ENCODE peak calls at places on chromosomes 6 and 20, in eight cellular contexts. E is GM06990; G is fibroblast of mammary gland; B is heart right ventricle; U is CD8-positive, alpha-beta T cell; N is CD4-positive, alpha-beta T cell; K is fibroblast of the aortic adventitia; T is cardiac muscle cell. I is an unnamed sample.

GRCh38 chr20:1761116-1761515 is 103.5 kb upstream of the SIRPG start:
- DNase-seq in G (peak; percentile 93), U (no peak), T (no peak), E (no peak), K (peak; percentile 86), N (no peak), B (no peak), I (peak; percentile 74)

GRCh38 chr6:14170128-14170527 is 52.6 kb downstream of the CD83 start:
- DNase-seq in G (no peak), K (no peak), E (no peak), T (no peak), U (no peak), B (no peak), N (no peak), I (no peak)

GRCh38 chr6:10414766-10415592 is at the start of gene TFAP2A:
- DNase-seq in B (no peak), T (no peak), G (peak; percentile 18), U (no peak), N (no peak), K (peak; percentile 73), E (no peak), I (peak; percentile 17)

GRCh38 chr6:123802697-123803455 is 789 bp upstream of the NKAIN2 start:
- DNase-seq in U (peak; percentile 27), B (peak; percentile 59), K (peak; percentile 69), T (peak; percentile 88), E (peak; percentile 68), G (peak; percentile 72), N (peak; percentile 29), I (peak; percentile 75)

GRCh38 chr20:63699466-63700198 is 3.2 kb downstream of the TNFRSF6B start:
- DNase-seq in U (no peak), N (no peak), E (no peak), G (no peak), T (no peak), B (peak; percentile 8), K (no peak), I (no peak)

GRCh38 chr6:55174211-55175013 is at the start of gene HCRTR2:
- DNase-seq in U (no peak), B (no peak), E (no peak), N (no peak), G (no peak), T (peak; percentile 17), K (no peak), I (no peak)

GRCh38 chr6:168031411-168032382 is 34.2 kb downstream of the KIF25 start:
- DNase-seq in U (no peak), B (peak; percentile 61), E (no peak), K (peak; percentile 82), N (no peak), T (no peak), G (peak; percentile 85), I (no peak)

GRCh38 chr20:15895560-15896084 is 677.6 kb downstream of the KIF16B start:
- DNase-seq in T (no peak), U (no peak), G (no peak), E (peak; percentile 52), B (no peak), K (no peak), N (no peak), I (no peak)

GRCh38 chr20:46572181-46572580 is 21.7 kb upstream of the OCSTAMP start:
- DNase-seq in T (no peak), N (no peak), E (no peak), G (no peak), U (no peak), K (no peak), B (peak; percentile 41), I (peak; percentile 21)

GRCh38 chr6:51129043-51129442 is 310.4 kb downstream of the TFAP2B start:
- DNase-seq in T (no peak), K (no peak), U (no peak), B (no peak), G (no peak), N (no peak), E (no peak), I (no peak)
- TF ChIP-seq CTCF in T (no peak), K (no peak), U (no peak), B (no peak), G (no peak), N (no peak), E (no peak), I (no peak)

GRCh38 chr20:651713-652610 is 1.0 kb downstream of the SRXN1 start:
- DNase-seq in U (no peak), E (peak; percentile 40), N (no peak), B (no peak), G (no peak), T (peak; percentile 56), K (no peak), I (no peak)

GRCh38 chr20:654427-654770 is 1.4 kb upstream of the SRXN1 start:
- DNase-seq in T (no peak), E (no peak), N (no peak), U (no peak), G (no peak), K (no peak), B (no peak), I (no peak)

GRCh38 chr20:652611-653109 is 340 bp downstream of the SRXN1 start:
- DNase-seq in G (peak; percentile 40), T (no peak), K (peak; percentile 45), U (no peak), N (no peak), E (no peak), B (peak; percentile 35), I (peak; percentile 60)

GRCh38 chr20:653590-654426 is 808 bp upstream of the SRXN1 start:
- DNase-seq in U (no peak), T (no peak), G (no peak), B (no peak), E (no peak), N (no peak), K (no peak), I (no peak)

GRCh38 chr20:653110-653589 is at the start of gene SRXN1:
- DNase-seq in U (peak; percentile 73), E (peak; percentile 92), T (peak; percentile 93), B (peak; percentile 91), K (peak; percentile 90), G (peak; percentile 91), N (peak; percentile 79), I (peak; percentile 96)
- TF ChIP-seq CTCF in U (peak; percentile 70), E (peak; percentile 35), T (peak; percentile 40), B (peak; percentile 70), K (peak; percentile 49), G (no peak), N (peak; percentile 40), I (no peak)

GRCh38 chr6:4957521-4958231 is 46.2 kb downstream of the RPP40 start:
- DNase-seq in T (no peak), B (no peak), U (no peak), K (peak; percentile 9), G (peak; percentile 38), E (no peak), N (no peak), I (peak; percentile 49)
- TF ChIP-seq CTCF in T (peak; percentile 24), B (peak; percentile 36), U (no peak), K (peak; percentile 15), G (peak; percentile 27), E (no peak), N (no peak), I (peak; percentile 21)

DNA sequence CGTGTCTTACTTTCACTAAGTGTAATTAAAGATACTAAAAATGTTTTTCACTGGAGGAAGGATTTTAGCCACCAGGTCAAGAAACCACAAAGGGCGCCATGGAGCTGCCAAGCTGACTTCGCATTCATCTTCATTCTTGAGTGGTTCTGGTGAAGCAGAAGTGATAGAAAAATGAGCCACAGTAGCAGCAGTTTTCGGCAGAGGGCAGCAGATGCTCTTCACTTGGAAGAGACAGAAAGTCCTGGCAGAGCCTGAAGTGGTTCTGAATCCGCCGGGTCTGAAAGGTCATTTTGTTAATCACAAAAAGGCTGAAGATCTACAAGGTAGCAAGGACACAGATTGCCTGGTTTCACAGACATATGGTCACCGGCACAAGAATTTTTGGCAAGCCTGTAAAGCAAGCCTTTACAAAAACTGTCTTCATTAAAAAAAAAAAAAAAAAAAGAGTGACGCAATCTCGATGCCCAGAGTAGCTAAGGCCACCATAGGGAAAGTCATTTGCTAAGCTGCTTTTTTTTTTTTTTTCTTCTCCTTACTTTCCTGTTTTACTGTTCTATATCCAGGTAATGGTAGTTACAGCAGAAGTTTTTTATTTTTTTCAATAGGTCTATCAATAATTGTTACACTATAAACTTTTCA is 345.1 kb upstream of the AGPAT4 start:
- DNase-seq in B (peak; percentile 17), K (peak; percentile 19), N (no peak), T (peak; percentile 59), E (no peak), G (peak; percentile 78), U (no peak), I (peak; percentile 69)
- TF ChIP-seq CTCF in B (peak; percentile 33), K (peak; percentile 14), N (no peak), T (peak; percentile 43), E (no peak), G (peak; percentile 76), U (no peak), I (peak; percentile 49)

DNA sequence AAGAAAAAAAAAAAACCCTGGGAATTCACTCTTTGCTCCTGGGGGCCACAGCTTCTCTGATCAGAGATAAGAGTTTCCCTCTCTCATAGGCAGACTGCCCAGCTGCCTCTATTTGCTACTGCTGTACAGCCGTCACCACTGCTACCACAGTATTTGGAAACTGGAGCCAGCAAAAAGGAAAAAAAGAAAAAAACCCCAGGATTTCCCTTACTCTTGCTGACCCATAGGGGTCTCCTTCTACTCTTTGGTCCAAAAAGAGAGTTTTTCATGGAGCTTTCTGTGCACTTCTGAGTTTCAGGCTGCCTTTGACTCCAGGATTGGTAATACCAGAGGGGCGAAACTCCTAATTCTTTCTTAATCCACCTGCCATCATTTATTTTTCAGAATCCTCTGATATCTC is 89.7 kb downstream of the MDGA1 start:
- DNase-seq in U (no peak), T (peak; percentile 30), E (no peak), B (no peak), K (peak; percentile 49), G (peak; percentile 22), N (no peak), I (peak; percentile 59)
- TF ChIP-seq CTCF in U (no peak), T (peak; percentile 67), E (peak; percentile 27), B (peak; percentile 45), K (peak; percentile 71), G (peak; percentile 61), N (peak; percentile 17), I (peak; percentile 61)

GRCh38 chr6:85684125-85684808 is 41.6 kb upstream of the SYNCRIP start:
- DNase-seq in K (no peak), N (no peak), U (no peak), G (no peak), B (no peak), E (no peak), T (no peak), I (peak; percentile 14)

GRCh38 chr6:85679445-85680123 is 36.9 kb upstream of the SYNCRIP start:
- DNase-seq in K (no peak), G (peak; percentile 18), U (no peak), E (no peak), T (no peak), N (no peak), B (no peak), I (no peak)

GRCh38 chr6:85685713-85686112 is 43.0 kb upstream of the SYNCRIP start:
- DNase-seq in B (no peak), G (no peak), K (no peak), T (no peak), U (no peak), E (no peak), N (no peak), I (no peak)

GRCh38 chr6:85680388-85680787 is 37.7 kb upstream of the SYNCRIP start:
- DNase-seq in G (peak; percentile 7), B (no peak), E (no peak), T (no peak), N (no peak), U (no peak), K (no peak), I (no peak)

GRCh38 chr6:85684809-85685171 is 42.1 kb upstream of the SYNCRIP start:
- DNase-seq in N (no peak), U (no peak), B (no peak), T (no peak), K (no peak), G (no peak), E (no peak), I (no peak)
- TF ChIP-seq CTCF in N (no peak), U (no peak), B (no peak), T (no peak), K (no peak), G (no peak), E (no peak), I (no peak)